ENCODE peak calls at places on chromosomes 4 and X, in seven cellular contexts. B, P, G, T, L, X and V are unnamed samples.

GRCh38 chrX:49233176-49233575 is at the start of gene CACNA1F:
- DNase-seq in B (no peak), P (no peak), G (no peak), T (no peak), L (no peak), X (no peak), V (no peak)

GRCh38 chr4:100631281-100631968 is 113.6 kb upstream of the EMCN start:
- DNase-seq in B (no peak), P (no peak), G (no peak), T (no peak), L (no peak), X (no peak), V (no peak)

GRCh38 chr4:173046818-173047217 is 121.8 kb upstream of the GALNT7 start:
- DNase-seq in B (no peak), P (no peak), G (no peak), T (no peak), L (no peak), X (no peak), V (no peak)

GRCh38 chr4:179605196-179605595 is 2163.0 kb upstream of the AGA start:
- DNase-seq in B (no peak), P (no peak), G (no peak), T (no peak), L (no peak), X (no peak), V (no peak)

GRCh38 chr4:176769519-176769918 is 23.2 kb downstream of the VEGFC start:
- DNase-seq in B (no peak), P (no peak), G (no peak), T (no peak), L (no peak), X (no peak), V (no peak)

GRCh38 chr4:103019319-103020124 is at the start of gene SLC9B1:
- DNase-seq in B (peak), P (peak), G (peak), T (peak), L (peak), X (peak), V (peak)

GRCh38 chr4:166594326-166594946 is 639.9 kb downstream of the SPOCK3 start:
- DNase-seq in B (peak), P (peak), G (peak), T (no peak), L (peak), X (peak), V (peak)

GRCh38 chr4:100206850-100207249 is 16.6 kb upstream of the DDIT4L start:
- DNase-seq in B (no peak), P (no peak), G (no peak), T (no peak), L (no peak), X (no peak), V (no peak)

GRCh38 chrX:41386222-41386990 is 52.4 kb downstream of the DDX3X start:
- DNase-seq in B (no peak), P (no peak), G (no peak), T (no peak), L (no peak), X (no peak), V (no peak)

GRCh38 chr4:105943234-105943633 is 48.0 kb downstream of the NPNT start:
- DNase-seq in B (no peak), P (no peak), G (no peak), T (no peak), L (no peak), X (no peak), V (no peak)

GRCh38 chr4:179831274-179831673 is 2389.0 kb upstream of the AGA start:
- DNase-seq in B (no peak), P (no peak), G (no peak), T (no peak), L (no peak), X (no peak), V (no peak)

GRCh38 chr4:33013280-33013679 is 2293.1 kb downstream of the PCDH7 start:
- DNase-seq in B (no peak), P (no peak), G (no peak), T (no peak), L (no peak), X (no peak), V (no peak)

GRCh38 chrX:149370097-149370496 is 135.0 kb downstream of the IDS start:
- DNase-seq in B (no peak), P (no peak), G (no peak), T (no peak), L (no peak), X (no peak), V (no peak)

GRCh38 chr4:17469931-17470674 is 41.8 kb downstream of the QDPR start:
- DNase-seq in B (no peak), P (no peak), G (no peak), T (no peak), L (no peak), X (no peak), V (no peak)
- TF ChIP-seq SP1 in B (no peak), P (no peak), G (no peak), T (no peak), L (no peak), X (no peak), V (no peak)

DNA sequence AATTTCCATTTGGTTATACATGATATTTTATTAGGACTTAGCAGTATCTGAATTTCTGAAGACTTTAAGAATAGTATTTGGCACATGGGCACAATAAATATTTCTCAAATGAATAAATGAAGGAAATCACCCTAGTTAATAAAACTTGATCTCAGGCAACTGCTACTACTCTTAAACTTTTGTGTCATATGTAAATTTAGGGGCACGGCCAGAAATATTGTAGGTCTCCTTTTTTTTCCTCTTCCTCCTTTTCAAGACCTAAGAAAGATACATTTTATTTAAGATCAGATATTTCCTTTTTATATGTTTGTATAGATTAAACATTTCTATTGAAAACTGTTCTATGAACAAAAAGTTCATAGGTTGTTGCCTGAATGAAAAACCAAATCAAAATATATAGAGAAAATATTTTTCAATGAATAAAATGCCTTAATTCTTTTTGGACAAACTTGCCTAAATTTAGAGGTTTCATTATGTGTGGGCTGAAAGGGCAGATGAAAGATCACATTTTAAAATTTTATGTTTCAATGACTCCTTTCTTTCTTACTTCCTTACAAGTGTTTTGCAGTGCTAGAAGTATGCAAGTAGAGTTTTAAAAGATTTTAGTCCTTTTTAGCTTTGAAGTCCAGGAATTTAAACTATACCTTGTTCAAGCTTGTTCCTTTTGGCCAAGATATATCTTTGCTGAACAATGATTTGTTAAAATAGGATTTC is 26.3 kb downstream of the CNKSR2 start:
- DNase-seq in B (no peak), P (no peak), G (no peak), T (no peak), L (no peak), X (no peak), V (no peak)
- TF ChIP-seq SP1 in B (no peak), P (no peak), G (no peak), T (no peak), L (no peak), X (no peak), V (no peak)

DNA sequence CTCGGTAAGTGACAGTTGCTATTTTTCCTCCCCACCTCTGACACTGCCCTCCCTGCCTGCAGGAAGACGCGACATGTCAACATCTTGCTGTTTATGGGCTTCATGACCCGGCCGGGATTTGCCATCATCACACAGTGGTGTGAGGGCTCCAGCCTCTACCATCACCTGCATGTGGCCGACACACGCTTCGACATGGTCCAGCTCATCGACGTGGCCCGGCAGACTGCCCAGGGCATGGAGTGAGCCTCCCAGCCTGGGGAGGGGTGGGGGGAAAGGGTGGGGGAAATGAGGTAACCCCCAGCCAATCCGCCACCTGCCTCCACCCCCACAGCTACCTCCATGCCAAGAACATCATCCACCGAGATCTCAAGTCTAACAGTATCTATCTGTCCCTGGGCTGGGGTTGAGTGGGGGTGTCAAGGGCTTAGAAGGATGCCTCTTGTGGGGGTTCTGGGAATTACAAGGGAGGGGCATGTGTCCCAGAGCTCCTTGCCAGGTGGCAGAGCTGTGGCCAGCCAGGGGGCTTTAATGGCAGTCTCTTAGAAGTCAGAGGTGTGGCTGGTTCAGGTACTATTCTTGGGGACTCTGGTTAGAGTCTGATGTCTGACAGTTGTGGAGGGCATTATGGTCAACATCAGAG is 7.8 kb downstream of the ARAF start:
- DNase-seq in B (peak), P (peak), G (peak), T (no peak), L (no peak), X (no peak), V (peak)
- TF ChIP-seq SP1 in B (no peak), P (no peak), G (no peak), T (no peak), L (no peak), X (no peak), V (no peak)

DNA sequence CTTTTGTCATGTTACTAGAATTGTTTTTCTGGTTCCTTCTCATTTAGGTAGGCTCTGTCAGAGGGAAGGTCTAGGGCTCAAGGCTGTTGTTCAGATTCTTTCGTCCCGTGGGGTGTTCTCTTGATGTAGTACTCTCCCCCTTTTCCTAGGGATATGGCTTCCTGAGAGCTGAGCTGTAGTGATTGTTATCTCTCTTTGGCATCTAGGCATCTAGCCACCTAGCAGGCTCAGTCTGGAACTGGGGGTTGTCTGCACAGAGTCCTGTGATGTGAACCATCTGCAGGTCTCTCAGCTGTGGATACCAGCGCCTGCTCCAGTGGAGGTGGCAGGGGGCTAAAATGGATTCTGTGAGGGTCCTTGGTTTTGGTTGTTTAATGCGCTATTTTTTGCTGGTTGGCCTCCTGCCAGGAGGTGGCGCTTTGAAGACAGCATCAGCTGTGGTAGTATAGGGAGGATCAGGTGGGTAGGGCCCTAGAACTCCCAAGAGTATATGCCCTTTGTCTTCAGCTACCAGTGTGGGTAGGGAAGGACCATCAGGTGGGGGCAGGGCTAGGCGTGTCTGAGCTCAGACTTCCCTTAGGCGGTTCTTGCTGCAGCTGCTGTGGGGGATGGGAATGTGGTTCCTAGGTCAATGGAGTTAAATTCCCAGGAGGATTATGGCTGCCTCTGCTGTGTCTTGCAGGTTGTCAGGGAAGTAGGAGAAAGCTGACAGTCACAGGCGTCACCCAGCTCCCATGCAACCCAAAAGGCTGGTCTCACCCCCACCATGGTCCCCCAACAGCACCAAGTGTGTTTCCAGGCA is 78.0 kb upstream of the RAB40AL start:
- DNase-seq in B (no peak), P (no peak), G (peak), T (no peak), L (no peak), X (no peak), V (no peak)
- TF ChIP-seq SP1 in B (no peak), P (no peak), G (no peak), T (no peak), L (no peak), X (no peak), V (no peak)

DNA sequence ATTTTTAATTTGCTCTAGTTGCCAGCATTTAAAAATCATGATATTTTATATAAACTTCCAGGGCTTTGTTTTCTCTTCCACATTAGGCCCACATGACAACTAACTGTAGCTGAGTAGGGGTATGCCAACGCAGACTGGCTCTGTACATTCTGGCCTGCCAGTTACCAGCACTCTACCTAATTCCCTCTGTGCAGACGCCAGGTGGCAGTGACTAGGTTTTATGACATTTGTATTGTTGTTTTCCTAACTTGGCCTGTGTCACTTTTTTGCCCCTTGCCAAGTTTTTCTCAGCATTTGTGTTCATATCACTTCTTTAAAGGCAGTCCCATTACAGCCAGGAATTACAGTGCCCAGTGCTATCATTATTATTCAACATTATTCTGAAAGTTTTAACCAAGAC is 347.5 kb downstream of the NKX6-1 start:
- DNase-seq in B (no peak), P (no peak), G (no peak), T (no peak), L (peak), X (no peak), V (no peak)
- TF ChIP-seq SP1 in B (no peak), P (no peak), G (no peak), T (no peak), L (no peak), X (no peak), V (no peak)

GRCh38 chr4:182642831-182643230 is 274.4 kb downstream of the DCTD start:
- DNase-seq in B (peak), P (no peak), G (no peak), T (no peak), L (no peak), X (no peak), V (peak)
- TF ChIP-seq SP1 in B (no peak), P (no peak), G (no peak), T (no peak), L (no peak), X (no peak), V (no peak)

DNA sequence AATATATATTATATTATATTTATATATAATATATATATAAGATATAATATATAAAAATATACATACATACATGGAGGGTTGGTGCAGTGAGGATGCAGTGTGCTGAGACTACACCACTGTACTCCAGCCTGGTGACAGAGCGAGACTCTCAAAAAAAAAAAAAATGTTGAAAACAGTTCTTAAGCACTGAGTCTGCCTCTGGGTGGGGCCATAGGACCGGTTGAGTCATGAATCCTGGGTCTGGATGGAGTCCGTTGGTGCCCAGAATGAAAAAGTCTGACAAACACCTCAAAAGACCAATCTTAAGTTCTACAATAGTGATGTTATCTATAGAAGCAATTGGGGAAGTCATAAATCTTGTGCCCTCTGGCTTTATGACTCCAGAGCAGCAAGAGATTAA is 70.5 kb downstream of the FGFBP1 start:
- DNase-seq in B (no peak), P (no peak), G (no peak), T (no peak), L (no peak), X (no peak), V (no peak)
- TF ChIP-seq SP1 in B (no peak), P (no peak), G (no peak), T (no peak), L (no peak), X (no peak), V (no peak)